ENCODE peak calls at places on chromosomes 3 and 15, in seven cellular contexts. One of them, this sample, is unnamed. For H3K4me1, the result is how much of the 10 kb centered on the place peaks cover.

GRCh38 chr3:94616833-94617232 is 554.0 kb downstream of the NSUN3 start:
- DNase-seq in RWPE2: no peak
- DNase-seq in lower lobe of right lung: no peak
- DNase-seq in Panc1: no peak
- DNase-seq in suprapubic skin: no peak
- DNase-seq in sigmoid colon: no peak
- DNase-seq in cardiac muscle cell: no peak
- DNase-seq in this sample: no peak

GRCh38 chr15:40796041-40796440 is 10.8 kb upstream of the ZFYVE19 start:
- DNase-seq in RWPE2: no peak
- DNase-seq in lower lobe of right lung: no peak
- DNase-seq in Panc1: no peak
- DNase-seq in suprapubic skin: no peak
- DNase-seq in sigmoid colon: no peak
- DNase-seq in cardiac muscle cell: no peak
- DNase-seq in this sample: peak

GRCh38 chr3:156181509-156181908 is 61.1 kb downstream of the KCNAB1 start:
- DNase-seq in RWPE2: no peak
- DNase-seq in lower lobe of right lung: no peak
- DNase-seq in Panc1: no peak
- DNase-seq in suprapubic skin: no peak
- DNase-seq in sigmoid colon: no peak
- DNase-seq in cardiac muscle cell: peak
- DNase-seq in this sample: no peak

GRCh38 chr3:130968231-130968630 is 58.4 kb downstream of the ASTE1 start:
- DNase-seq in RWPE2: no peak
- DNase-seq in lower lobe of right lung: no peak
- DNase-seq in Panc1: no peak
- DNase-seq in suprapubic skin: no peak
- DNase-seq in sigmoid colon: no peak
- DNase-seq in cardiac muscle cell: peak
- DNase-seq in this sample: peak

GRCh38 chr15:53513431-53513830 is 246.0 kb downstream of the WDR72 start:
- DNase-seq in RWPE2: no peak
- DNase-seq in lower lobe of right lung: no peak
- DNase-seq in Panc1: no peak
- DNase-seq in suprapubic skin: no peak
- DNase-seq in sigmoid colon: no peak
- DNase-seq in cardiac muscle cell: no peak
- DNase-seq in this sample: no peak

GRCh38 chr3:133301731-133302130 is 98.1 kb upstream of the BFSP2 start:
- DNase-seq in RWPE2: no peak
- DNase-seq in lower lobe of right lung: no peak
- DNase-seq in Panc1: no peak
- DNase-seq in suprapubic skin: no peak
- DNase-seq in sigmoid colon: no peak
- DNase-seq in cardiac muscle cell: no peak
- DNase-seq in this sample: peak

GRCh38 chr3:46351646-46352045 is 2.3 kb upstream of the CCR2 start:
- DNase-seq in RWPE2: no peak
- DNase-seq in lower lobe of right lung: no peak
- DNase-seq in Panc1: no peak
- DNase-seq in suprapubic skin: no peak
- DNase-seq in sigmoid colon: no peak
- DNase-seq in cardiac muscle cell: no peak
- DNase-seq in this sample: no peak

GRCh38 chr15:45372032-45372995 is 6.0 kb downstream of the GATM start:
- DNase-seq in RWPE2: no peak
- DNase-seq in lower lobe of right lung: no peak
- DNase-seq in Panc1: no peak
- DNase-seq in suprapubic skin: no peak
- DNase-seq in sigmoid colon: no peak
- DNase-seq in cardiac muscle cell: no peak
- DNase-seq in this sample: no peak

GRCh38 chr3:110307065-110307809 is 764.4 kb upstream of the NECTIN3 start:
- DNase-seq in RWPE2: no peak
- DNase-seq in lower lobe of right lung: no peak
- DNase-seq in Panc1: no peak
- DNase-seq in suprapubic skin: no peak
- DNase-seq in sigmoid colon: no peak
- DNase-seq in cardiac muscle cell: no peak
- DNase-seq in this sample: no peak

GRCh38 chr3:165518346-165518745 is 318.9 kb downstream of the BCHE start:
- DNase-seq in RWPE2: no peak
- DNase-seq in lower lobe of right lung: no peak
- DNase-seq in Panc1: no peak
- DNase-seq in suprapubic skin: no peak
- DNase-seq in sigmoid colon: no peak
- DNase-seq in cardiac muscle cell: no peak
- DNase-seq in this sample: no peak

GRCh38 chr3:109413049-109413448 is 75.7 kb upstream of the DPPA4 start:
- DNase-seq in RWPE2: no peak
- DNase-seq in lower lobe of right lung: no peak
- DNase-seq in Panc1: no peak
- DNase-seq in suprapubic skin: no peak
- DNase-seq in sigmoid colon: no peak
- DNase-seq in cardiac muscle cell: no peak
- DNase-seq in this sample: no peak

GRCh38 chr3:112604536-112604935 is 36.4 kb downstream of the CCDC80 start:
- DNase-seq in RWPE2: no peak
- DNase-seq in lower lobe of right lung: no peak
- DNase-seq in Panc1: no peak
- DNase-seq in suprapubic skin: no peak
- DNase-seq in sigmoid colon: no peak
- DNase-seq in cardiac muscle cell: peak
- DNase-seq in this sample: peak

GRCh38 chr15:82312611-82313349 is 36.5 kb downstream of the GOLGA6L10 start:
- DNase-seq in RWPE2: peak
- DNase-seq in lower lobe of right lung: no peak
- DNase-seq in Panc1: no peak
- DNase-seq in suprapubic skin: peak
- DNase-seq in sigmoid colon: peak
- DNase-seq in cardiac muscle cell: peak
- DNase-seq in this sample: peak

GRCh38 chr3:124654470-124654845 is 75.8 kb upstream of the UMPS start:
- DNase-seq in RWPE2: no peak
- DNase-seq in lower lobe of right lung: no peak
- DNase-seq in Panc1: no peak
- DNase-seq in suprapubic skin: no peak
- DNase-seq in sigmoid colon: no peak
- DNase-seq in cardiac muscle cell: no peak
- DNase-seq in this sample: no peak

GRCh38 chr3:43465109-43465508 is 156.7 kb downstream of the ANO10 start:
- DNase-seq in RWPE2: no peak
- DNase-seq in lower lobe of right lung: no peak
- DNase-seq in Panc1: peak
- DNase-seq in suprapubic skin: no peak
- DNase-seq in sigmoid colon: no peak
- DNase-seq in cardiac muscle cell: no peak
- DNase-seq in this sample: peak

GRCh38 chr3:183227586-183227985 is 25.5 kb upstream of the B3GNT5 start:
- DNase-seq in RWPE2: no peak
- DNase-seq in lower lobe of right lung: no peak
- DNase-seq in Panc1: no peak
- DNase-seq in suprapubic skin: no peak
- DNase-seq in sigmoid colon: no peak
- DNase-seq in cardiac muscle cell: no peak
- DNase-seq in this sample: no peak

GRCh38 chr3:193350744-193351143 is 27.8 kb downstream of the ATP13A5 start:
- DNase-seq in RWPE2: no peak
- DNase-seq in lower lobe of right lung: no peak
- DNase-seq in Panc1: no peak
- DNase-seq in suprapubic skin: no peak
- DNase-seq in sigmoid colon: no peak
- DNase-seq in cardiac muscle cell: no peak
- DNase-seq in this sample: no peak

GRCh38 chr3:56347219-56347871 is 120.9 kb downstream of the ERC2 start:
- DNase-seq in RWPE2: no peak
- DNase-seq in lower lobe of right lung: no peak
- DNase-seq in Panc1: no peak
- DNase-seq in suprapubic skin: no peak
- DNase-seq in sigmoid colon: no peak
- DNase-seq in cardiac muscle cell: peak
- DNase-seq in this sample: peak

GRCh38 chr3:43413676-43414368 is 127.5 kb downstream of the SNRK start:
- DNase-seq in RWPE2: no peak
- DNase-seq in lower lobe of right lung: no peak
- DNase-seq in Panc1: no peak
- DNase-seq in suprapubic skin: no peak
- DNase-seq in sigmoid colon: no peak
- DNase-seq in cardiac muscle cell: peak
- DNase-seq in this sample: peak

GRCh38 chr3:128994581-128995161 is 795 bp upstream of the CFAP92 start:
- DNase-seq in RWPE2: no peak
- DNase-seq in lower lobe of right lung: no peak
- DNase-seq in Panc1: no peak
- DNase-seq in suprapubic skin: no peak
- DNase-seq in sigmoid colon: peak
- DNase-seq in cardiac muscle cell: no peak
- DNase-seq in this sample: no peak
- H3K4me1 ChIP-seq in RWPE2: under half
- H3K4me1 ChIP-seq in lower lobe of right lung: under half
- H3K4me1 ChIP-seq in Panc1: under half
- H3K4me1 ChIP-seq in suprapubic skin: under half
- H3K4me1 ChIP-seq in sigmoid colon: under half
- H3K4me1 ChIP-seq in cardiac muscle cell: under half
- H3K4me1 ChIP-seq in this sample: under half

GRCh38 chr3:174440741-174441587 is 418.2 kb upstream of the NAALADL2 start:
- DNase-seq in RWPE2: peak
- DNase-seq in lower lobe of right lung: peak
- DNase-seq in Panc1: peak
- DNase-seq in suprapubic skin: peak
- DNase-seq in sigmoid colon: peak
- DNase-seq in cardiac muscle cell: peak
- DNase-seq in this sample: peak

GRCh38 chr3:174439621-174440349 is 419.3 kb upstream of the NAALADL2 start:
- DNase-seq in RWPE2: no peak
- DNase-seq in lower lobe of right lung: no peak
- DNase-seq in Panc1: peak
- DNase-seq in suprapubic skin: peak
- DNase-seq in sigmoid colon: peak
- DNase-seq in cardiac muscle cell: peak
- DNase-seq in this sample: peak

GRCh38 chr3:174438501-174439156 is 420.5 kb upstream of the NAALADL2 start:
- DNase-seq in RWPE2: no peak
- DNase-seq in lower lobe of right lung: no peak
- DNase-seq in Panc1: peak
- DNase-seq in suprapubic skin: no peak
- DNase-seq in sigmoid colon: no peak
- DNase-seq in cardiac muscle cell: peak
- DNase-seq in this sample: peak

GRCh38 chr3:174441588-174442316 is 417.4 kb upstream of the NAALADL2 start:
- DNase-seq in RWPE2: no peak
- DNase-seq in lower lobe of right lung: no peak
- DNase-seq in Panc1: no peak
- DNase-seq in suprapubic skin: no peak
- DNase-seq in sigmoid colon: no peak
- DNase-seq in cardiac muscle cell: peak
- DNase-seq in this sample: peak

DNA sequence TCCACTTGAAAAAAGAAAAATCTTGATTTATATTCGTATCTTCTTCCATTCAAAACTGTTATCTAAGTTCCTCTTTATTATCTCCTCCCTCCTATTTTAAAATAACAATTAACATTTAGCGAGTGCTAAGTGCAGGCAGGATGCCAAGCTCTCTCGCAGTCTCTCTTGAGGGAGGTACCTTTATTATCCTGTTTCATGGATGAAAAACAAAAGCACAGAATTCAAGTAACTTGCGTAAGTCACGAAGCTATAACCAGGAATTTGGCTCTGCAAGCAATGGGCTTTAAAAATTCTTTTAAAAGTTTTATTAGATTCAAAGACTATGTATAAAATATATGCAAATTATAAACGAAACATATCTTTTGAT is 418.8 kb upstream of the NAALADL2 start:
- DNase-seq in RWPE2: no peak
- DNase-seq in lower lobe of right lung: peak
- DNase-seq in Panc1: no peak
- DNase-seq in suprapubic skin: no peak
- DNase-seq in sigmoid colon: peak
- DNase-seq in cardiac muscle cell: peak
- DNase-seq in this sample: no peak
- H3K27ac ChIP-seq in RWPE2: peak
- H3K27ac ChIP-seq in lower lobe of right lung: peak
- H3K27ac ChIP-seq in Panc1: peak
- H3K27ac ChIP-seq in suprapubic skin: peak
- H3K27ac ChIP-seq in sigmoid colon: peak
- H3K27ac ChIP-seq in cardiac muscle cell: peak
- H3K27ac ChIP-seq in this sample: peak

GRCh38 chr15:71735013-71735757 is 75.2 kb upstream of the NR2E3 start:
- DNase-seq in RWPE2: no peak
- DNase-seq in lower lobe of right lung: no peak
- DNase-seq in Panc1: no peak
- DNase-seq in suprapubic skin: no peak
- DNase-seq in sigmoid colon: no peak
- DNase-seq in cardiac muscle cell: no peak
- DNase-seq in this sample: no peak
- TF ChIP-seq CTCF in RWPE2: no peak
- TF ChIP-seq CTCF in lower lobe of right lung: no peak
- TF ChIP-seq CTCF in Panc1: no peak
- TF ChIP-seq CTCF in suprapubic skin: no peak
- TF ChIP-seq CTCF in sigmoid colon: no peak
- TF ChIP-seq CTCF in cardiac muscle cell: no peak
- TF ChIP-seq CTCF in this sample: no peak

DNA sequence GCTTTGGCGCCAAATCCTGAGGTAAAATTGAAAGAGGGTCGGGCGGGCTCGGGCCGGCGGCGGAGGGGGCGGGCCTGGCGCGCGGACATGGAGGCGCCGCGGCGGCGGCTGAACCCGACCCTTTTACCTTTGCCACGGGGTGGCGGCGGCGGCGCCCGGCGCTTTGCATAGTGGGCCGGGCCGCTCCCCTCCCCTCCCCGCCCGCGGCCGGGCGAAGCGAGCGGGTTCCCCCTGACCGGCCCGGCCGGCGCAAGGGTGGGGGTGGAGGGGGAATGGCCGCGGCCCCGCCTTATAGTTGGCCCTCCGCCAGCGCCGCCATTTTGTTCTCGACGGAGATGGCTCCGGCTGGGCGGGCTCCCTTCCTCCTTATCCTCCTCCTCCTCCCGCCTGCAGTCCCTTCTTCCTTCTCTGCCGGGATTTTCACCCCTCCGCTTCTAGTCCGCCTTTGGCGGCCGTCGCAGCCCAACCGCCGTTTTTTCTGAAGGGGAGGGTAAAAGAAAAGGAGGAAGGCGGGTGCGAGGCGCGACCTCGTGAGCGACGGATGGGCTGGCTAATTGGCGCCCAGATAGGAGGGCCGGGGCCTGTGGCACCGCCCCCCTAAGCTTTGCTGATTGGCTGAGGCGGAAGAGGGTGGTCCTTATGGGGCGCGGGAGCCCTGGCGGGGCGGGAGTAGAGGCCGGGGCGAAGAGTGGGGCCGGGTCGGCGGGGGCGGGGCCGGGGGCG is 664 bp downstream of the NR2C2 start:
- DNase-seq in RWPE2: peak
- DNase-seq in lower lobe of right lung: peak
- DNase-seq in Panc1: peak
- DNase-seq in suprapubic skin: peak
- DNase-seq in sigmoid colon: peak
- DNase-seq in cardiac muscle cell: peak
- DNase-seq in this sample: peak
- H3K4me1 ChIP-seq in RWPE2: under half
- H3K4me1 ChIP-seq in lower lobe of right lung: under half
- H3K4me1 ChIP-seq in Panc1: under half
- H3K4me1 ChIP-seq in suprapubic skin: under half
- H3K4me1 ChIP-seq in sigmoid colon: under half
- H3K4me1 ChIP-seq in cardiac muscle cell: under half
- H3K4me1 ChIP-seq in this sample: under half